ENCODE peak calls at places on chromosomes 5 and 9, in six cellular contexts. R, O, H, U, C and G are unnamed samples. For H3K9me3, the result is how much of the 10 kb centered on the place peaks cover.

GRCh38 chr5:98341038-98341710 is 432.3 kb upstream of the RGMB start:
- DNase-seq in O (peak), H (no peak), C (no peak), U (no peak), R (no peak), G (no peak)

GRCh38 chr5:27900761-27901160 is 862.4 kb upstream of the CDH9 start:
- DNase-seq in H (no peak), R (no peak), U (no peak), C (no peak), O (no peak), G (no peak)

GRCh38 chr5:174101331-174101730 is 55.8 kb downstream of the NSG2 start:
- DNase-seq in O (no peak), H (no peak), R (no peak), C (no peak), U (no peak), G (no peak)

GRCh38 chr5:32083981-32084430 is 90.1 kb downstream of the GOLPH3 start:
- DNase-seq in R (no peak), U (no peak), H (no peak), C (no peak), O (no peak), G (no peak)

GRCh38 chr9:97067490-97067889 is 28.5 kb upstream of the CTSV start:
- DNase-seq in C (no peak), O (no peak), R (no peak), H (no peak), U (no peak), G (no peak)

GRCh38 chr9:15856591-15856990 is 303.7 kb downstream of the CCDC171 start:
- DNase-seq in H (no peak), R (no peak), O (peak), C (no peak), U (no peak), G (no peak)

GRCh38 chr9:6739218-6739617 is 18.6 kb upstream of the KDM4C start:
- DNase-seq in O (peak), C (no peak), H (no peak), U (no peak), R (no peak), G (no peak)

GRCh38 chr5:154708845-154709244 is 46.3 kb upstream of the LARP1 start:
- DNase-seq in O (no peak), R (no peak), C (no peak), U (no peak), H (no peak), G (no peak)

GRCh38 chr5:130528474-130528873 is 624.2 kb downstream of the CHSY3 start:
- DNase-seq in H (no peak), C (no peak), O (peak), U (no peak), R (no peak), G (no peak)

GRCh38 chr9:86946712-86947145 is 577 bp downstream of the GAS1 start:
- DNase-seq in H (peak), R (no peak), U (no peak), C (peak), O (peak), G (peak)

GRCh38 chr5:94524841-94525697 is 93.3 kb downstream of the KIAA0825 start:
- DNase-seq in R (peak), C (no peak), U (no peak), H (no peak), O (peak), G (no peak)

GRCh38 chr9:126551812-126552211 is 61.9 kb upstream of the LMX1B start:
- DNase-seq in O (no peak), U (no peak), R (no peak), H (no peak), C (no peak), G (no peak)

GRCh38 chr9:70694758-70695157 is 280.3 kb upstream of the KLF9 start:
- DNase-seq in H (no peak), R (no peak), U (no peak), C (no peak), O (no peak), G (no peak)

GRCh38 chr5:98997000-98997399 is 68.2 kb upstream of the CHD1 start:
- DNase-seq in R (no peak), C (no peak), H (no peak), O (peak), U (no peak), G (no peak)

GRCh38 chr9:123438821-123439220 is 82.8 kb downstream of the CRB2 start:
- DNase-seq in O (peak), U (no peak), R (peak), H (no peak), C (no peak), G (no peak)

GRCh38 chr5:173613433-173614144 is 2.9 kb downstream of the BOD1 start:
- DNase-seq in C (no peak), U (no peak), H (no peak), R (no peak), O (no peak), G (no peak)

GRCh38 chr5:132475531-132475930 is 15.0 kb downstream of the IRF1 start:
- DNase-seq in C (no peak), H (no peak), U (no peak), R (no peak), O (peak), G (no peak)

GRCh38 chr5:56640763-56641406 is 174.5 kb upstream of the MAP3K1 start:
- DNase-seq in O (no peak), C (peak), U (peak), R (no peak), H (no peak), G (peak)

GRCh38 chr5:392431-392988 is 50.5 kb upstream of the EXOC3 start:
- DNase-seq in U (no peak), H (peak), O (no peak), C (no peak), R (peak), G (peak)

GRCh38 chr5:149362541-149362940 is 4.7 kb downstream of the PCYOX1L start:
- DNase-seq in R (no peak), O (no peak), U (no peak), C (no peak), H (no peak), G (no peak)

GRCh38 chr9:105191508-105192118 is 52.8 kb upstream of the SLC44A1 start:
- DNase-seq in C (no peak), U (no peak), O (peak), H (no peak), R (no peak), G (no peak)

GRCh38 chr5:41517909-41518308 is 7.5 kb upstream of the PLCXD3 start:
- DNase-seq in U (no peak), H (no peak), O (peak), C (no peak), R (no peak), G (no peak)
- H3K9me3 ChIP-seq in U (under half), H (under half), O (under half), C (under half), R (under half), G (under half)

DNA sequence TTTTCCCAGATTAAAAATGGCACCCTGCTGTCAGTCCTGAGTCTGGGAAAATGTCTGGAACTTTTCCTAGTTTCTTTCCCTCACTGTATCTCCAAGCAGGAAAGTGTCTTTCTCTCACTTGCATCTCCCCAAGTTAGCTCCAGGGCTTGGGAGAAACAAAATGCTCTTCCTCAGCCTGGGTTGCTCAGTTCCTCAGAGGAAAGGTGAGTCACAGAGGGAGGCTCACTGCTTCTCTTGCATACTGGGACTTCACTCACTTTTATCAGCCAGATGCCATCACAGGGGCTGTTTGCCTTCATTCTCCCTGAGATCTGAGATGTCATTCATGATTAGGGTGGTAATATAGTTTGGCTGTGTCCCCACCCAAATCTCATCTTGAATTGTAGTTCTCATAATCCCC is 519.9 kb downstream of the SEMA5A start:
- DNase-seq in U (no peak), O (no peak), C (no peak), H (no peak), R (no peak), G (no peak)
- H3K9me3 ChIP-seq in U (under half), O (under half), C (under half), H (under half), R (under half), G (under half)

GRCh38 chr9:138099803-138100598 is 222.4 kb downstream of the CACNA1B start:
- DNase-seq in R (no peak), O (no peak), C (peak), H (no peak), U (no peak), G (no peak)
- H3K9me3 ChIP-seq in R (under half), O (under half), C (under half), H (under half), U (under half), G (under half)

GRCh38 chr5:18037718-18038117 is 403.5 kb downstream of the TAF11L14 start:
- DNase-seq in C (no peak), O (no peak), U (no peak), R (no peak), H (no peak), G (no peak)
- H3K9me3 ChIP-seq in C (under half), O (under half), U (under half), R (under half), H (under half), G (under half)

GRCh38 chr5:178965465-178966055 is 24.6 kb downstream of the ZNF454 start:
- DNase-seq in R (no peak), U (no peak), H (no peak), O (no peak), C (no peak), G (no peak)
- H3K9me3 ChIP-seq in R (half or more), U (half or more), H (under half), O (under half), C (half or more), G (half or more)

DNA sequence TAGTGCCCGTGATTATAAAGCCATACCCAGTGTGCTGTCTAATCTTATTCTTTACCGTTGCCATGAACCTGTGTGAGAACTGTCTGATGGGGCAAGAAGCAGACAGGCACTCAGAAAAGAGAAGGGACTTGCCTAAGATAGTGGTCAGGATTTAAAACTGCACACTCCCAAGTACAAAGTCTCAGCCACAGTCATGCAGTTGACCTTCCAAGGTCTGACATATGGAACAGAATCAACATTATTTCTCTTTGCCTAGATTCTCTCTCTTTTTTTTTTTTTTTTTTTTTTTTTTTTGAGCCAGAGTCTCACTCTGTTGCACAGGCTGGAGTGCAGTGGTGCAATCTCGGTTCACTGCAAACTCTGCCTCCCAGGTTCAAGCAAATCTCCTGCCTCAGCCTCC is 1.9 kb upstream of the PPP2CA start:
- DNase-seq in C (no peak), U (no peak), O (no peak), H (no peak), R (no peak), G (no peak)
- H3K9me3 ChIP-seq in C (under half), U (under half), O (under half), H (under half), R (under half), G (under half)